ENCODE peak calls at places on chromosomes 1 and 21, in four cellular contexts. One of them, this sample, is unnamed.

GRCh38 chr21:28516996-28517592 is 475.6 kb downstream of the LTN1 start:
- DNase-seq in fibroblast of lung: peak; percentile 42
- DNase-seq in NCI-H2029: no peak
- DNase-seq in T-helper 1 cell: peak; percentile 31
- DNase-seq in this sample: peak; percentile 34

GRCh38 chr1:54409156-54410142 is 3.3 kb upstream of the SSBP3 start:
- DNase-seq in fibroblast of lung: no peak
- DNase-seq in T-helper 1 cell: no peak
- DNase-seq in NCI-H2029: no peak
- DNase-seq in this sample: no peak

GRCh38 chr1:19734472-19734999 is 65.2 kb downstream of the TMCO4 start:
- DNase-seq in fibroblast of lung: peak; percentile 61
- DNase-seq in NCI-H2029: no peak
- DNase-seq in T-helper 1 cell: no peak
- DNase-seq in this sample: no peak

GRCh38 chr1:187390157-187390556 is 561.4 kb downstream of the PLA2G4A start:
- DNase-seq in fibroblast of lung: no peak
- DNase-seq in T-helper 1 cell: no peak
- DNase-seq in NCI-H2029: no peak
- DNase-seq in this sample: no peak

GRCh38 chr1:10536133-10536768 is 61.5 kb downstream of the PEX14 start:
- DNase-seq in fibroblast of lung: no peak
- DNase-seq in NCI-H2029: no peak
- DNase-seq in T-helper 1 cell: no peak
- DNase-seq in this sample: no peak

GRCh38 chr1:23964790-23965740 is 5.4 kb downstream of the PNRC2 start:
- DNase-seq in fibroblast of lung: peak; percentile 75
- DNase-seq in NCI-H2029: no peak
- DNase-seq in T-helper 1 cell: no peak
- DNase-seq in this sample: no peak

GRCh38 chr21:25871566-25871965 is 136.8 kb downstream of the GABPA start:
- DNase-seq in T-helper 1 cell: no peak
- DNase-seq in NCI-H2029: no peak
- DNase-seq in fibroblast of lung: no peak
- DNase-seq in this sample: no peak

GRCh38 chr1:110452330-110452729 is 1.4 kb downstream of the PROK1 start:
- DNase-seq in fibroblast of lung: no peak
- DNase-seq in NCI-H2029: no peak
- DNase-seq in T-helper 1 cell: no peak
- DNase-seq in this sample: no peak

GRCh38 chr1:11659748-11660147 is 4.3 kb upstream of the FBXO6 start:
- DNase-seq in NCI-H2029: no peak
- DNase-seq in T-helper 1 cell: no peak
- DNase-seq in fibroblast of lung: no peak
- DNase-seq in this sample: no peak

GRCh38 chr1:184513966-184514365 is 127.1 kb downstream of the C1orf21 start:
- DNase-seq in NCI-H2029: no peak
- DNase-seq in T-helper 1 cell: no peak
- DNase-seq in fibroblast of lung: peak; percentile 53
- DNase-seq in this sample: no peak

GRCh38 chr1:14593279-14593678 is 5.2 kb upstream of the KAZN start:
- DNase-seq in fibroblast of lung: no peak
- DNase-seq in T-helper 1 cell: no peak
- DNase-seq in NCI-H2029: no peak
- DNase-seq in this sample: no peak

GRCh38 chr1:78607334-78607927 is 12.8 kb upstream of the IFI44L start:
- DNase-seq in fibroblast of lung: peak; percentile 72
- DNase-seq in NCI-H2029: no peak
- DNase-seq in T-helper 1 cell: no peak
- DNase-seq in this sample: no peak

GRCh38 chr1:9825101-9826074 is 1.6 kb upstream of the CLSTN1 start:
- DNase-seq in T-helper 1 cell: peak; percentile 37
- DNase-seq in NCI-H2029: peak; percentile 72
- DNase-seq in fibroblast of lung: peak; percentile 46
- DNase-seq in this sample: peak; percentile 22

GRCh38 chr1:40178200-40178599 is 17.0 kb downstream of the RLF start:
- DNase-seq in NCI-H2029: no peak
- DNase-seq in fibroblast of lung: no peak
- DNase-seq in T-helper 1 cell: no peak
- DNase-seq in this sample: no peak

GRCh38 chr1:89721351-89721750 is 88.4 kb downstream of the LRRC8C start:
- DNase-seq in T-helper 1 cell: no peak
- DNase-seq in NCI-H2029: no peak
- DNase-seq in fibroblast of lung: peak; percentile 22
- DNase-seq in this sample: no peak

GRCh38 chr1:87648720-87649119 is 320.0 kb downstream of the LMO4 start:
- DNase-seq in T-helper 1 cell: no peak
- DNase-seq in NCI-H2029: no peak
- DNase-seq in fibroblast of lung: no peak
- DNase-seq in this sample: no peak

GRCh38 chr1:174005032-174005431 is 17.1 kb downstream of the RC3H1 start:
- DNase-seq in fibroblast of lung: peak; percentile 32
- DNase-seq in NCI-H2029: no peak
- DNase-seq in T-helper 1 cell: no peak
- DNase-seq in this sample: no peak